ENCODE peak calls at places on chromosomes 13 and 19, in eight cellular contexts. J is substantia nigra; D is occipital lobe; Q is psoas muscle; C is activated naive CD8-positive, alpha-beta T cell treated with anti-CD3 and anti-CD28 coated beads for 36 hours; W is RWPE2; T is activated CD4-positive, CD25-positive, alpha-beta regulatory T cell treated with anti-CD3 and anti-CD28 coated beads, Interleukin-2, amount 50 U/mL, for 16 hours; P is BJ. K is an unnamed sample.

GRCh38 chr13:29852464-29853054 is 2.1 kb upstream of the UBL3 start:
- DNase-seq in J (no peak), D (no peak), Q (no peak), C (no peak), W (no peak), T (no peak), P (no peak), K (no peak)

GRCh38 chr13:98960331-98961203 is 17.3 kb downstream of the DOCK9 start:
- DNase-seq in J (no peak), D (no peak), Q (no peak), C (no peak), W (no peak), T (no peak), P (no peak), K (no peak)

GRCh38 chr19:45681391-45682015 is 10.2 kb downstream of the SNRPD2 start:
- DNase-seq in J (peak), D (peak), Q (peak), C (peak), W (peak), T (peak), P (no peak), K (no peak)

GRCh38 chr13:87128006-87128405 is 543.2 kb upstream of the SLITRK5 start:
- DNase-seq in J (no peak), D (no peak), Q (no peak), C (no peak), W (no peak), T (no peak), P (no peak), K (no peak)

GRCh38 chr19:58350871-58351557 is 2.3 kb downstream of the A1BG start:
- DNase-seq in J (no peak), D (no peak), Q (no peak), C (no peak), W (no peak), T (no peak), P (no peak), K (no peak)

GRCh38 chr19:38713227-38713649 is 31.0 kb downstream of the CAPN12 start:
- DNase-seq in J (no peak), D (no peak), Q (peak), C (no peak), W (no peak), T (no peak), P (no peak), K (no peak)

GRCh38 chr13:46288570-46289259 is 77.0 kb downstream of the LRRC63 start:
- DNase-seq in J (no peak), D (no peak), Q (no peak), C (no peak), W (no peak), T (no peak), P (no peak), K (peak)

GRCh38 chr19:3433313-3433712 is 47.0 kb downstream of the SMIM24 start:
- DNase-seq in J (no peak), D (no peak), Q (no peak), C (no peak), W (no peak), T (no peak), P (no peak), K (no peak)

GRCh38 chr19:289651-290538 is 1.3 kb downstream of the PLPP2 start:
- DNase-seq in J (no peak), D (no peak), Q (no peak), C (peak), W (peak), T (no peak), P (no peak), K (peak)

GRCh38 chr13:62846302-62846701 is 1430.7 kb upstream of the PCDH20 start:
- DNase-seq in J (no peak), D (no peak), Q (no peak), C (no peak), W (no peak), T (no peak), P (no peak), K (peak)

GRCh38 chr13:112943309-112944125 is 25.5 kb upstream of the MCF2L start:
- DNase-seq in J (no peak), D (no peak), Q (peak), C (peak), W (no peak), T (no peak), P (no peak), K (no peak)

GRCh38 chr13:42363941-42364612 is 92.1 kb downstream of the AKAP11 start:
- DNase-seq in J (no peak), D (no peak), Q (no peak), C (no peak), W (no peak), T (no peak), P (no peak), K (no peak)

GRCh38 chr13:54449922-54450321 is 1421.3 kb downstream of the OLFM4 start:
- DNase-seq in J (no peak), D (no peak), Q (no peak), C (no peak), W (no peak), T (no peak), P (no peak), K (no peak)

GRCh38 chr13:30504081-30504480 is 38.3 kb upstream of the HMGB1 start:
- DNase-seq in J (no peak), D (no peak), Q (no peak), C (no peak), W (no peak), T (no peak), P (no peak), K (no peak)

GRCh38 chr13:74132152-74132767 is 1.9 kb downstream of the KLF12 start:
- DNase-seq in J (no peak), D (no peak), Q (no peak), C (peak), W (no peak), T (peak), P (no peak), K (no peak)

GRCh38 chr19:49894879-49895565 is 1.7 kb downstream of the IL4I1 start:
- DNase-seq in J (no peak), D (no peak), Q (no peak), C (no peak), W (peak), T (no peak), P (no peak), K (no peak)

GRCh38 chr19:1511318-1511988 is 1.4 kb downstream of the ADAMTSL5 start:
- DNase-seq in J (no peak), D (no peak), Q (no peak), C (no peak), W (no peak), T (no peak), P (no peak), K (no peak)

GRCh38 chr13:32731576-32731975 is 145.3 kb downstream of the PDS5B start:
- DNase-seq in J (no peak), D (no peak), Q (no peak), C (peak), W (no peak), T (no peak), P (no peak), K (no peak)

GRCh38 chr13:21050288-21051197 is 10.8 kb downstream of the LATS2 start:
- DNase-seq in J (no peak), D (no peak), Q (no peak), C (no peak), W (no peak), T (no peak), P (no peak), K (no peak)

GRCh38 chr13:68026077-68026476 is 795.9 kb upstream of the PCDH9 start:
- DNase-seq in J (no peak), D (no peak), Q (no peak), C (no peak), W (no peak), T (no peak), P (no peak), K (no peak)

K was measured in Panc1.